ENCODE peak calls at places on chromosomes 13 and 19, in eight cellular contexts. R, I, B, K, N, U, V and M are unnamed samples.

GRCh38 chr19:21848706-21849105 is 12.7 kb upstream of the ZNF43 start:
- DNase-seq in K (no peak), R (no peak), V (peak), U (peak), N (no peak), B (no peak), I (no peak), M (no peak)

GRCh38 chr19:16340092-16340491 is 15.5 kb downstream of the KLF2 start:
- DNase-seq in R (no peak), V (peak), K (peak), I (no peak), U (no peak), B (no peak), N (no peak), M (no peak)

GRCh38 chr19:55117063-55117635 is 288 bp downstream of the PPP1R12C start:
- DNase-seq in U (no peak), N (peak), B (no peak), I (no peak), V (no peak), K (peak), R (no peak), M (no peak)

GRCh38 chr13:99341969-99342722 is 34.9 kb upstream of the GPR183 start:
- DNase-seq in K (no peak), R (no peak), N (no peak), I (no peak), B (no peak), V (no peak), U (no peak), M (no peak)

GRCh38 chr19:17726136-17726741 is 7.0 kb downstream of the MAP1S start:
- DNase-seq in R (no peak), K (no peak), B (no peak), U (no peak), I (no peak), N (no peak), V (no peak), M (no peak)

GRCh38 chr19:28691683-28692082 is 521.3 kb downstream of the UQCRFS1 start:
- DNase-seq in K (no peak), V (no peak), R (no peak), B (no peak), N (no peak), I (no peak), U (no peak), M (no peak)

GRCh38 chr13:110937511-110938303 is 22.8 kb upstream of the ANKRD10 start:
- DNase-seq in B (no peak), R (no peak), N (no peak), U (no peak), I (no peak), V (no peak), K (no peak), M (no peak)

GRCh38 chr19:29681422-29682235 is 16.4 kb downstream of the PLEKHF1 start:
- DNase-seq in I (peak), B (no peak), N (no peak), U (no peak), V (peak), K (no peak), R (no peak), M (no peak)

GRCh38 chr13:25218011-25218410 is 45.9 kb upstream of the AMER2 start:
- DNase-seq in R (no peak), U (no peak), I (no peak), V (no peak), B (no peak), K (no peak), N (no peak), M (no peak)

GRCh38 chr13:20993661-20994440 is 67.5 kb downstream of the LATS2 start:
- DNase-seq in R (no peak), B (no peak), N (no peak), V (peak), U (peak), K (no peak), I (no peak), M (peak)

GRCh38 chr13:38662362-38662761 is 24.5 kb upstream of the FREM2 start:
- DNase-seq in U (peak), K (no peak), I (peak), R (no peak), B (no peak), V (peak), N (no peak), M (no peak)